ENCODE peak calls at places on chromosome 5, in seven cellular contexts. One of them, this sample, is unnamed.

GRCh38 chr5:72063219-72063819 is 44.0 kb upstream of the MAP1B start:
- DNase-seq in K562: peak; percentile 64
- DNase-seq in H1: peak; percentile 73
- DNase-seq in sigmoid colon: no peak
- DNase-seq in stomach: no peak
- DNase-seq in SK-N-SH: no peak
- DNase-seq in HepG2: peak; percentile 14
- DNase-seq in this sample: no peak

GRCh38 chr5:133334796-133335639 is 277.3 kb downstream of the FSTL4 start:
- DNase-seq in sigmoid colon: no peak
- DNase-seq in K562: no peak
- DNase-seq in H1: no peak
- DNase-seq in stomach: no peak
- DNase-seq in HepG2: no peak
- DNase-seq in SK-N-SH: no peak
- DNase-seq in this sample: no peak

GRCh38 chr5:176671890-176672615 is 24.8 kb downstream of the TSPAN17 start:
- DNase-seq in sigmoid colon: no peak
- DNase-seq in H1: no peak
- DNase-seq in stomach: no peak
- DNase-seq in HepG2: no peak
- DNase-seq in K562: no peak
- DNase-seq in SK-N-SH: no peak
- DNase-seq in this sample: no peak

GRCh38 chr5:129097498-129098296 is 3.1 kb downstream of the ISOC1 start:
- DNase-seq in sigmoid colon: no peak
- DNase-seq in stomach: no peak
- DNase-seq in K562: no peak
- DNase-seq in SK-N-SH: no peak
- DNase-seq in H1: no peak
- DNase-seq in HepG2: no peak
- DNase-seq in this sample: no peak

GRCh38 chr5:82295144-82295543 is 17.0 kb upstream of the RPS23 start:
- DNase-seq in SK-N-SH: peak; percentile 24
- DNase-seq in HepG2: no peak
- DNase-seq in K562: peak; percentile 36
- DNase-seq in H1: no peak
- DNase-seq in sigmoid colon: no peak
- DNase-seq in stomach: no peak
- DNase-seq in this sample: no peak

GRCh38 chr5:90878549-90879196 is 320.1 kb downstream of the ADGRV1 start:
- DNase-seq in stomach: no peak
- DNase-seq in K562: no peak
- DNase-seq in sigmoid colon: no peak
- DNase-seq in HepG2: no peak
- DNase-seq in SK-N-SH: no peak
- DNase-seq in H1: no peak
- DNase-seq in this sample: no peak

GRCh38 chr5:42772265-42772993 is 15.8 kb downstream of the CCDC152 start:
- DNase-seq in H1: no peak
- DNase-seq in HepG2: no peak
- DNase-seq in SK-N-SH: no peak
- DNase-seq in K562: no peak
- DNase-seq in stomach: no peak
- DNase-seq in sigmoid colon: no peak
- DNase-seq in this sample: no peak

GRCh38 chr5:135319928-135320606 is 79.0 kb downstream of the MACROH2A1 start:
- DNase-seq in HepG2: no peak
- DNase-seq in H1: peak; percentile 56
- DNase-seq in stomach: peak; percentile 11
- DNase-seq in K562: no peak
- DNase-seq in sigmoid colon: no peak
- DNase-seq in SK-N-SH: no peak
- DNase-seq in this sample: no peak

GRCh38 chr5:151054713-151055112 is 26.1 kb downstream of the TNIP1 start:
- DNase-seq in stomach: no peak
- DNase-seq in sigmoid colon: no peak
- DNase-seq in SK-N-SH: no peak
- DNase-seq in HepG2: no peak
- DNase-seq in K562: no peak
- DNase-seq in H1: no peak
- DNase-seq in this sample: no peak

GRCh38 chr5:61850696-61851095 is 455.3 kb upstream of the KIF2A start:
- DNase-seq in K562: no peak
- DNase-seq in HepG2: no peak
- DNase-seq in sigmoid colon: no peak
- DNase-seq in H1: no peak
- DNase-seq in SK-N-SH: no peak
- DNase-seq in stomach: no peak
- DNase-seq in this sample: no peak

GRCh38 chr5:50770441-50770840 is 104.0 kb downstream of the PARP8 start:
- DNase-seq in stomach: no peak
- DNase-seq in SK-N-SH: no peak
- DNase-seq in sigmoid colon: no peak
- DNase-seq in HepG2: no peak
- DNase-seq in H1: no peak
- DNase-seq in K562: no peak
- DNase-seq in this sample: no peak

GRCh38 chr5:120146787-120147186 is 317.3 kb upstream of the PRR16 start:
- DNase-seq in HepG2: no peak
- DNase-seq in K562: no peak
- DNase-seq in stomach: no peak
- DNase-seq in H1: no peak
- DNase-seq in SK-N-SH: no peak
- DNase-seq in sigmoid colon: no peak
- DNase-seq in this sample: no peak

GRCh38 chr5:55187370-55187769 is 14.4 kb upstream of the CDC20B start:
- DNase-seq in sigmoid colon: no peak
- DNase-seq in HepG2: no peak
- DNase-seq in K562: peak; percentile 37
- DNase-seq in stomach: no peak
- DNase-seq in H1: no peak
- DNase-seq in SK-N-SH: no peak
- DNase-seq in this sample: no peak

GRCh38 chr5:95244479-95244878 is 40.4 kb downstream of the MCTP1 start:
- DNase-seq in HepG2: no peak
- DNase-seq in K562: no peak
- DNase-seq in stomach: no peak
- DNase-seq in H1: no peak
- DNase-seq in sigmoid colon: no peak
- DNase-seq in SK-N-SH: no peak
- DNase-seq in this sample: no peak

GRCh38 chr5:445591-445990 is 2.6 kb downstream of the EXOC3 start:
- DNase-seq in SK-N-SH: no peak
- DNase-seq in H1: no peak
- DNase-seq in HepG2: no peak
- DNase-seq in K562: no peak
- DNase-seq in stomach: no peak
- DNase-seq in sigmoid colon: peak; percentile 50
- DNase-seq in this sample: peak; percentile 31

GRCh38 chr5:72194846-72195245 is 87.6 kb downstream of the MAP1B start:
- DNase-seq in K562: no peak
- DNase-seq in SK-N-SH: no peak
- DNase-seq in HepG2: no peak
- DNase-seq in sigmoid colon: no peak
- DNase-seq in stomach: no peak
- DNase-seq in H1: no peak
- DNase-seq in this sample: no peak

GRCh38 chr5:15354011-15354410 is 146.0 kb upstream of the FBXL7 start:
- DNase-seq in SK-N-SH: no peak
- DNase-seq in stomach: no peak
- DNase-seq in K562: no peak
- DNase-seq in H1: no peak
- DNase-seq in sigmoid colon: no peak
- DNase-seq in HepG2: no peak
- DNase-seq in this sample: no peak

DNA sequence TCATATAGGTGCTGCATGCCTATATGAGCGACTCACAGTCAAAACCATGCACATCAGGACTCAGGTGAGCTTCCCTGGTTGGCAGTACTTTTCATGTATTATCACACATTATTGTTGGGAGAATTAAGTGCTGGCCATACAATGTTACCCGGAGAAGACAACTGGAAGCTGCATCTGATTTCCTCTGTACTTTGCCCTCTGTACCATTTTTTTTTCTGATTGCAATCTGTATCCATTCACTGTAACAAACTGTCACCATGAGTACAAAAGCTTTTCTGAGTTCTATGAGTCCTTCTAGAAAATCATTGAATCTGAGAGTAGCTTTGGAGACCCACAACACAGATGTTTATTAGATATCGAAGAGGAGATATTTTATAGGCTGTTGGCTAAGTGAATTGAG is 651.0 kb downstream of the NR2F1-AS1 start:
- DNase-seq in stomach: no peak
- DNase-seq in SK-N-SH: no peak
- DNase-seq in K562: no peak
- DNase-seq in HepG2: peak; percentile 58
- DNase-seq in sigmoid colon: no peak
- DNase-seq in H1: no peak
- DNase-seq in this sample: no peak
- TF ChIP-seq EP300 in stomach: no peak
- TF ChIP-seq EP300 in SK-N-SH: no peak
- TF ChIP-seq EP300 in K562: no peak
- TF ChIP-seq EP300 in HepG2: no peak
- TF ChIP-seq EP300 in sigmoid colon: no peak
- TF ChIP-seq EP300 in H1: no peak
- TF ChIP-seq EP300 in this sample: no peak

GRCh38 chr5:141430332-141431113 is at the start of gene PCDHGA12:
- DNase-seq in K562: peak; percentile 45
- DNase-seq in HepG2: peak; percentile 24
- DNase-seq in sigmoid colon: no peak
- DNase-seq in SK-N-SH: no peak
- DNase-seq in H1: no peak
- DNase-seq in stomach: no peak
- DNase-seq in this sample: no peak
- H3K9me3 ChIP-seq in K562: no peaks in the 10 kb centered on the region
- H3K9me3 ChIP-seq in HepG2: peaks cover 19% of the 10 kb centered on the region
- H3K9me3 ChIP-seq in sigmoid colon: peaks cover 81% of the 10 kb centered on the region
- H3K9me3 ChIP-seq in SK-N-SH: peaks cover 5% of the 10 kb centered on the region
- H3K9me3 ChIP-seq in H1: peaks cover 50% of the 10 kb centered on the region
- H3K9me3 ChIP-seq in stomach: peaks cover 64% of the 10 kb centered on the region
- H3K9me3 ChIP-seq in this sample: peaks cover 78% of the 10 kb centered on the region

DNA sequence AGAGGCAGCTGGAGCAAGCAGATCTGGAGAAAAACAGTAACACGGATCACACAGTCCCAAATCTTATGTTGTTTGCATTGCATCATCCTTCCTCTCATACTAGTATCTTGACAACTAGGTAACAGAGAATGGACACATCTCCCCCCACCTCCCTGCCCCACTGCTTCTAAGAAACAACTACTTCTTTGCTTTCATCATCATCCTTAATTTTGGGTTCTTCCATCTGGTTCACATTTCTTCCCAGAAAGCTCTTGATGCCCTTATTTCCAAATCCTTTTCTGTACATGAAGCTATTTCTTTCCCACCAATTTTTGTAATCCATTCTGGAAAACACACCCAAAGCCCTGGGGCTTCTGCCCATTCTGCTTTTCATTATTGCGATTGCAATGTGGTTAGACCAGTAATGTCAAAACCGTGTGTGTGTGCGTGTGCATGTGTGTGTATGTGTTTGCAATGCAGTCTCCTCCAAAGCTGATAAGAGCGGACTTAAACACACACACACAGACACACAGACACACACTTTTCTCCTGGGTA is 254.7 kb upstream of the SLC30A5 start:
- DNase-seq in sigmoid colon: no peak
- DNase-seq in SK-N-SH: no peak
- DNase-seq in K562: no peak
- DNase-seq in HepG2: no peak
- DNase-seq in H1: no peak
- DNase-seq in stomach: no peak
- DNase-seq in this sample: peak; percentile 76
- TF ChIP-seq POLR2AphosphoS5 in sigmoid colon: no peak
- TF ChIP-seq POLR2AphosphoS5 in SK-N-SH: no peak
- TF ChIP-seq POLR2AphosphoS5 in K562: no peak
- TF ChIP-seq POLR2AphosphoS5 in HepG2: no peak
- TF ChIP-seq POLR2AphosphoS5 in H1: no peak
- TF ChIP-seq POLR2AphosphoS5 in stomach: no peak
- TF ChIP-seq POLR2AphosphoS5 in this sample: peak; percentile 64

DNA sequence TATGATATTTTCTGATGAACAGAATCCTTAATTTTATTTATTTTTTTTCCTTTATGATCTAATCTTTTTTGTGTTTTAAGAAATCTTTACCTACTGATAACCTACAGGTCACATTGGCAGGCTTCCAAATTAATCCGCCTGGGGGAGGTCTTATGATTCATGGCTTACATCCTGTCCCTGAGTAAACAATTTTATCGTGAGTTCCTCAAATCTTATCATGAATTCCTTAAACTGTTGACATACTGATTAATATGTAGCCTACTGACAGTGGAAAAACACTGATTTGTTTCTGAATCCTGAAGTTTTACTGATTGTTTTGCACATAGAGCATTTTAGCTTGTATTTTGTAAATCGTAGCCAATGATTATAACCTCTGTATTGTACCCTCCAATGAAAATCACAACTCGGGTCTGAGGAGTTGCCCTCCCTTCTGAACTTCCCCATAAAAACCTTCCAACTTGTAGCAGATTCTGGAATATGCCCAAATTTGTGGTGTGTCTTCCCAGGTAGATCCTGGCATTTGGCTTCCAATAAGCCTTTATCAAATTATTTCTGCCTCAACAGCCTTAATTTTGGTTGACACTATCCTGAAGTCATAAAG is 105.6 kb downstream of the VCAN start:
- DNase-seq in sigmoid colon: no peak
- DNase-seq in H1: no peak
- DNase-seq in HepG2: peak; percentile 91
- DNase-seq in stomach: peak; percentile 81
- DNase-seq in K562: no peak
- DNase-seq in SK-N-SH: no peak
- DNase-seq in this sample: no peak
- TF ChIP-seq EP300 in sigmoid colon: no peak
- TF ChIP-seq EP300 in H1: no peak
- TF ChIP-seq EP300 in HepG2: peak; percentile 66
- TF ChIP-seq EP300 in stomach: no peak
- TF ChIP-seq EP300 in K562: no peak
- TF ChIP-seq EP300 in SK-N-SH: no peak
- TF ChIP-seq EP300 in this sample: no peak